ENCODE peak calls at places on chromosomes 4 and X, in four cellular contexts. N, I, A and U are unnamed samples.

GRCh38 chrX:143669395-143669794 is 33.5 kb upstream of the SLITRK4 start:
- DNase-seq in N (no peak), I (peak), A (no peak), U (peak)

GRCh38 chr4:147733614-147734344 is 1.9 kb downstream of the ARHGAP10 start:
- DNase-seq in N (no peak), I (no peak), A (no peak), U (no peak)

GRCh38 chr4:173189117-173189693 is 20.6 kb downstream of the GALNT7 start:
- DNase-seq in N (no peak), I (no peak), A (no peak), U (no peak)

GRCh38 chr4:8148159-8148558 is 10.5 kb downstream of the ABLIM2 start:
- DNase-seq in N (no peak), I (no peak), A (no peak), U (no peak)

GRCh38 chr4:138410266-138410665 is 168.1 kb upstream of the SLC7A11 start:
- DNase-seq in N (no peak), I (no peak), A (no peak), U (peak)

GRCh38 chr4:158025131-158025530 is 147.7 kb downstream of the GASK1B start:
- DNase-seq in N (no peak), I (no peak), A (no peak), U (no peak)

GRCh38 chr4:153234923-153235322 is 30.7 kb downstream of the TRIM2 start:
- DNase-seq in N (no peak), I (peak), A (no peak), U (no peak)

GRCh38 chr4:133147365-133147821 is 1.7 kb upstream of the PCDH10 start:
- DNase-seq in N (peak), I (no peak), A (no peak), U (no peak)

GRCh38 chr4:40514409-40515025 is 115.1 kb downstream of the RBM47 start:
- DNase-seq in N (no peak), I (no peak), A (no peak), U (peak)

GRCh38 chr4:71545168-71545567 is 206.3 kb downstream of the SLC4A4 start:
- DNase-seq in N (no peak), I (no peak), A (no peak), U (peak)

GRCh38 chr4:18051281-18051680 is 29.7 kb upstream of the LCORL start:
- DNase-seq in N (no peak), I (no peak), A (no peak), U (no peak)

GRCh38 chrX:81280148-81280547 is 78.2 kb downstream of the SH3BGRL start:
- DNase-seq in N (peak), I (no peak), A (no peak), U (no peak)

GRCh38 chr4:73883306-73883705 is 14.1 kb downstream of the CXCL1 start:
- DNase-seq in N (no peak), I (peak), A (no peak), U (no peak)

GRCh38 chr4:146338512-146338911 is 124.2 kb downstream of the REELD1 start:
- DNase-seq in N (no peak), I (no peak), A (no peak), U (no peak)

GRCh38 chr4:30380404-30380998 is 339.7 kb upstream of the PCDH7 start:
- DNase-seq in N (peak), I (peak), A (peak), U (peak)

GRCh38 chr4:82718067-82718935 is 80.3 kb downstream of the SCD5 start:
- DNase-seq in N (no peak), I (no peak), A (no peak), U (no peak)

GRCh38 chr4:128787509-128788311 is 21.8 kb upstream of the JADE1 start:
- DNase-seq in N (no peak), I (no peak), A (no peak), U (no peak)

GRCh38 chr4:3866813-3867129 is 100.6 kb downstream of the ADRA2C start:
- DNase-seq in N (no peak), I (no peak), A (no peak), U (no peak)

GRCh38 chr4:19496752-19497151 is 755.0 kb upstream of the SLIT2 start:
- DNase-seq in N (no peak), I (no peak), A (no peak), U (no peak)

GRCh38 chr4:26459054-26459755 is 31.1 kb downstream of the CCKAR start:
- DNase-seq in N (peak), I (peak), A (peak), U (peak)

GRCh38 chrX:43559643-43560042 is 96.5 kb upstream of the MAOA start:
- DNase-seq in N (peak), I (peak), A (no peak), U (no peak)

GRCh38 chrX:34900691-34901090 is 41.9 kb upstream of the FAM47B start:
- DNase-seq in N (no peak), I (no peak), A (no peak), U (no peak)

GRCh38 chrX:65705439-65705838 is 38.0 kb downstream of the MSN start:
- DNase-seq in N (no peak), I (no peak), A (no peak), U (no peak)